ENCODE peak calls at places on chromosomes 1 and 21, in ten cellular contexts. One of them, this sample, is unnamed.

GRCh38 chr1:39666772-39667171 is 5.1 kb downstream of the NT5C1A start:
- DNase-seq in CD8-positive, alpha-beta T cell: no peak
- DNase-seq in A549: no peak
- DNase-seq in lower lobe of right lung: no peak
- DNase-seq in hepatocyte: no peak
- DNase-seq in AG04450: no peak
- DNase-seq in WTC11: no peak
- DNase-seq in GM12865: peak; percentile 92
- DNase-seq in HCT116: no peak
- DNase-seq in mammary epithelial cell: no peak
- DNase-seq in this sample: no peak

GRCh38 chr1:25869909-25870606 is 5.5 kb downstream of the PAQR7 start:
- DNase-seq in CD8-positive, alpha-beta T cell: no peak
- DNase-seq in A549: no peak
- DNase-seq in lower lobe of right lung: no peak
- DNase-seq in hepatocyte: no peak
- DNase-seq in AG04450: no peak
- DNase-seq in WTC11: peak; percentile 29
- DNase-seq in GM12865: no peak
- DNase-seq in HCT116: no peak
- DNase-seq in mammary epithelial cell: no peak
- DNase-seq in this sample: no peak

GRCh38 chr1:151475175-151475574 is 15.9 kb upstream of the POGZ start:
- DNase-seq in CD8-positive, alpha-beta T cell: no peak
- DNase-seq in A549: no peak
- DNase-seq in lower lobe of right lung: no peak
- DNase-seq in hepatocyte: no peak
- DNase-seq in AG04450: no peak
- DNase-seq in WTC11: no peak
- DNase-seq in GM12865: peak; percentile 94
- DNase-seq in HCT116: no peak
- DNase-seq in mammary epithelial cell: peak; percentile 46
- DNase-seq in this sample: no peak

GRCh38 chr1:149936992-149937705 is 470 bp upstream of the MTMR11 start:
- DNase-seq in CD8-positive, alpha-beta T cell: no peak
- DNase-seq in A549: peak; percentile 87
- DNase-seq in lower lobe of right lung: no peak
- DNase-seq in hepatocyte: peak; percentile 80
- DNase-seq in AG04450: no peak
- DNase-seq in WTC11: no peak
- DNase-seq in GM12865: peak; percentile 16
- DNase-seq in HCT116: peak; percentile 91
- DNase-seq in mammary epithelial cell: peak; percentile 95
- DNase-seq in this sample: no peak

GRCh38 chr1:20618550-20618949 is 14.7 kb upstream of the PINK1 start:
- DNase-seq in CD8-positive, alpha-beta T cell: no peak
- DNase-seq in A549: no peak
- DNase-seq in lower lobe of right lung: no peak
- DNase-seq in hepatocyte: peak; percentile 27
- DNase-seq in AG04450: no peak
- DNase-seq in WTC11: no peak
- DNase-seq in GM12865: no peak
- DNase-seq in HCT116: no peak
- DNase-seq in mammary epithelial cell: no peak
- DNase-seq in this sample: no peak

GRCh38 chr1:153532769-153533599 is 2.8 kb downstream of the S100A6 start:
- DNase-seq in CD8-positive, alpha-beta T cell: peak; percentile 55
- DNase-seq in A549: peak; percentile 91
- DNase-seq in lower lobe of right lung: peak; percentile 92
- DNase-seq in hepatocyte: peak; percentile 94
- DNase-seq in AG04450: peak; percentile 52
- DNase-seq in WTC11: peak; percentile 94
- DNase-seq in GM12865: peak; percentile 56
- DNase-seq in HCT116: peak; percentile 81
- DNase-seq in mammary epithelial cell: peak; percentile 76
- DNase-seq in this sample: peak; percentile 65

GRCh38 chr1:22137006-22137720 is 5.7 kb downstream of the WNT4 start:
- DNase-seq in CD8-positive, alpha-beta T cell: no peak
- DNase-seq in A549: no peak
- DNase-seq in lower lobe of right lung: no peak
- DNase-seq in hepatocyte: peak; percentile 49
- DNase-seq in AG04450: no peak
- DNase-seq in WTC11: peak; percentile 37
- DNase-seq in GM12865: no peak
- DNase-seq in HCT116: no peak
- DNase-seq in mammary epithelial cell: peak; percentile 91
- DNase-seq in this sample: no peak

GRCh38 chr1:163820190-163820589 is 498.4 kb downstream of the NUF2 start:
- DNase-seq in CD8-positive, alpha-beta T cell: no peak
- DNase-seq in A549: no peak
- DNase-seq in lower lobe of right lung: no peak
- DNase-seq in hepatocyte: no peak
- DNase-seq in AG04450: no peak
- DNase-seq in WTC11: no peak
- DNase-seq in GM12865: no peak
- DNase-seq in HCT116: no peak
- DNase-seq in mammary epithelial cell: no peak
- DNase-seq in this sample: no peak

GRCh38 chr1:231278100-231278790 is 37.2 kb downstream of the GNPAT start:
- DNase-seq in CD8-positive, alpha-beta T cell: no peak
- DNase-seq in A549: no peak
- DNase-seq in lower lobe of right lung: no peak
- DNase-seq in hepatocyte: no peak
- DNase-seq in AG04450: no peak
- DNase-seq in WTC11: no peak
- DNase-seq in GM12865: no peak
- DNase-seq in HCT116: no peak
- DNase-seq in mammary epithelial cell: no peak
- DNase-seq in this sample: no peak

GRCh38 chr1:231272173-231272572 is 31.2 kb downstream of the GNPAT start:
- DNase-seq in CD8-positive, alpha-beta T cell: no peak
- DNase-seq in A549: no peak
- DNase-seq in lower lobe of right lung: no peak
- DNase-seq in hepatocyte: no peak
- DNase-seq in AG04450: no peak
- DNase-seq in WTC11: no peak
- DNase-seq in GM12865: no peak
- DNase-seq in HCT116: no peak
- DNase-seq in mammary epithelial cell: no peak
- DNase-seq in this sample: no peak

GRCh38 chr1:231274119-231274825 is 33.3 kb downstream of the GNPAT start:
- DNase-seq in CD8-positive, alpha-beta T cell: no peak
- DNase-seq in A549: no peak
- DNase-seq in lower lobe of right lung: no peak
- DNase-seq in hepatocyte: no peak
- DNase-seq in AG04450: no peak
- DNase-seq in WTC11: no peak
- DNase-seq in GM12865: no peak
- DNase-seq in HCT116: no peak
- DNase-seq in mammary epithelial cell: no peak
- DNase-seq in this sample: no peak

GRCh38 chr1:231272880-231273279 is 31.9 kb downstream of the GNPAT start:
- DNase-seq in CD8-positive, alpha-beta T cell: no peak
- DNase-seq in A549: no peak
- DNase-seq in lower lobe of right lung: peak; percentile 66
- DNase-seq in hepatocyte: peak; percentile 9
- DNase-seq in AG04450: no peak
- DNase-seq in WTC11: no peak
- DNase-seq in GM12865: no peak
- DNase-seq in HCT116: no peak
- DNase-seq in mammary epithelial cell: no peak
- DNase-seq in this sample: no peak
- TF ChIP-seq CTCF in CD8-positive, alpha-beta T cell: no peak
- TF ChIP-seq CTCF in A549: no peak
- TF ChIP-seq CTCF in lower lobe of right lung: no peak
- TF ChIP-seq CTCF in hepatocyte: no peak
- TF ChIP-seq CTCF in AG04450: no peak
- TF ChIP-seq CTCF in WTC11: no peak
- TF ChIP-seq CTCF in GM12865: no peak
- TF ChIP-seq CTCF in HCT116: no peak
- TF ChIP-seq CTCF in mammary epithelial cell: no peak
- TF ChIP-seq CTCF in this sample: no peak

DNA sequence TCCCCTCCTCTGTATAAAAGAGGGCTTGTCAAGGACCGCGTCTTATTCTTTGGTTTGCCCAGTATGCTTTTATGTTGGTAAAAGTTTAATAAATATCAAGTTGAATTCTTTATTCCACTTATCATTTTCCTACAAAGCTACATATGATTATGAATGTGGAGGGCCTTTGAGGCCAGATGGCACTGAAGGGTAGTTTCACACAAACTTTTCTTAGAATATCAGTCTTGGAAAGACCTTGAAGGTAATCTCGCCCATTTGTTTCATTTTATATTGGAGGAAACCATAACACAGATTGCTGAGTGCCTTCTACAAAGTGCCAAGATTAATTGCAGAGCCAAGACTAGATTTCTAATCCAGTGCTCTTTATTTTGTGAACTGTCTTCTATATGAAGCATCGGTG is 5.8 kb upstream of the FUBP1 start:
- DNase-seq in CD8-positive, alpha-beta T cell: no peak
- DNase-seq in A549: no peak
- DNase-seq in lower lobe of right lung: no peak
- DNase-seq in hepatocyte: no peak
- DNase-seq in AG04450: no peak
- DNase-seq in WTC11: no peak
- DNase-seq in GM12865: no peak
- DNase-seq in HCT116: no peak
- DNase-seq in mammary epithelial cell: no peak
- DNase-seq in this sample: no peak
- TF ChIP-seq CTCF in CD8-positive, alpha-beta T cell: no peak
- TF ChIP-seq CTCF in A549: no peak
- TF ChIP-seq CTCF in lower lobe of right lung: no peak
- TF ChIP-seq CTCF in hepatocyte: no peak
- TF ChIP-seq CTCF in AG04450: no peak
- TF ChIP-seq CTCF in WTC11: no peak
- TF ChIP-seq CTCF in GM12865: no peak
- TF ChIP-seq CTCF in HCT116: no peak
- TF ChIP-seq CTCF in mammary epithelial cell: no peak
- TF ChIP-seq CTCF in this sample: no peak

GRCh38 chr21:17900990-17901385 is 81.8 kb upstream of the C21orf91 start:
- DNase-seq in CD8-positive, alpha-beta T cell: no peak
- DNase-seq in A549: no peak
- DNase-seq in lower lobe of right lung: no peak
- DNase-seq in hepatocyte: no peak
- DNase-seq in AG04450: no peak
- DNase-seq in WTC11: no peak
- DNase-seq in GM12865: no peak
- DNase-seq in HCT116: no peak
- DNase-seq in mammary epithelial cell: no peak
- DNase-seq in this sample: no peak

GRCh38 chr21:17901458-17902092 is 82.4 kb upstream of the C21orf91 start:
- DNase-seq in CD8-positive, alpha-beta T cell: no peak
- DNase-seq in A549: no peak
- DNase-seq in lower lobe of right lung: no peak
- DNase-seq in hepatocyte: no peak
- DNase-seq in AG04450: no peak
- DNase-seq in WTC11: no peak
- DNase-seq in GM12865: peak; percentile 22
- DNase-seq in HCT116: no peak
- DNase-seq in mammary epithelial cell: peak; percentile 40
- DNase-seq in this sample: no peak

GRCh38 chr21:17903929-17904639 is 84.9 kb upstream of the C21orf91 start:
- DNase-seq in CD8-positive, alpha-beta T cell: no peak
- DNase-seq in A549: no peak
- DNase-seq in lower lobe of right lung: no peak
- DNase-seq in hepatocyte: no peak
- DNase-seq in AG04450: no peak
- DNase-seq in WTC11: no peak
- DNase-seq in GM12865: no peak
- DNase-seq in HCT116: no peak
- DNase-seq in mammary epithelial cell: no peak
- DNase-seq in this sample: no peak

GRCh38 chr21:17903029-17903806 is 84.1 kb upstream of the C21orf91 start:
- DNase-seq in CD8-positive, alpha-beta T cell: no peak
- DNase-seq in A549: no peak
- DNase-seq in lower lobe of right lung: no peak
- DNase-seq in hepatocyte: peak; percentile 56
- DNase-seq in AG04450: peak; percentile 20
- DNase-seq in WTC11: no peak
- DNase-seq in GM12865: peak; percentile 35
- DNase-seq in HCT116: no peak
- DNase-seq in mammary epithelial cell: no peak
- DNase-seq in this sample: no peak

DNA sequence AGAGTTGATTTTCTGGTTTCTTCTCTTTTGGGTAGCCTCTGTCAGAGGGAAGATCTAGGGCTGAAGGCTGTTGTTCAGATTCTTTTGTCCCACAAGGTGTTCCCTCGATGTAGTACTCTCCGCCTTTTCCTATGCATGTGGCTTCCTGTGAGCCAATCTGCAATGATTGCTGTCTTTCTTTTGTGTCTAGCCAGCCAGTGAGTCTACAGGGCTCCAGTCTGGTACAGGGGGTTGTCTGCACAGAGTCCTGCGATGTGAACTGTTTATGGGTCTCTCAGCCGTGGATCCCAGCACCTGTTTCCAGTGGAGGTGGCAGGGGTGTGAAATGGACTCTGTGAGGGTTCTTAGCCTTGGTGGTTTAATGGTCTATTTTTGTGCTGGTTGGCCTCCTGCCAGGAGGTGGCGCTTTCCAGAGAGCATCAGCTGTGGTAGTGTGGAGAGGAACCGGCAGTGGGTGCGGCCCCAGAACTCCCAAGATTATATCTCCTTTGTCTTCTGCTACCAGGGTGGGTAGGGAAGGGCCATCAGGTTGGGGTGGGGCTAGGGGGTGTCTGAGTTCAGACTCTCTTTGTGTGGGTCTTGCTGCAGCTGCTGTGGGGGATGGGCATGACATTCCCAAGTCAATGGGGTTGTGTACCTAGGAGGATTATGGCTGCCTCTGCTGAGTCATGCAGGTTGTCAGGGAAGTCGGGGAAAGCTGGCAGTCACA is 81.3 kb upstream of the C21orf91 start:
- DNase-seq in CD8-positive, alpha-beta T cell: no peak
- DNase-seq in A549: no peak
- DNase-seq in lower lobe of right lung: no peak
- DNase-seq in hepatocyte: no peak
- DNase-seq in AG04450: no peak
- DNase-seq in WTC11: peak; percentile 44
- DNase-seq in GM12865: no peak
- DNase-seq in HCT116: no peak
- DNase-seq in mammary epithelial cell: no peak
- DNase-seq in this sample: no peak
- TF ChIP-seq CTCF in CD8-positive, alpha-beta T cell: no peak
- TF ChIP-seq CTCF in A549: no peak
- TF ChIP-seq CTCF in lower lobe of right lung: no peak
- TF ChIP-seq CTCF in hepatocyte: no peak
- TF ChIP-seq CTCF in AG04450: no peak
- TF ChIP-seq CTCF in WTC11: peak; percentile 23
- TF ChIP-seq CTCF in GM12865: no peak
- TF ChIP-seq CTCF in HCT116: no peak
- TF ChIP-seq CTCF in mammary epithelial cell: no peak
- TF ChIP-seq CTCF in this sample: no peak

GRCh38 chr1:36475910-36476604 is 6.7 kb downstream of the CSF3R start:
- DNase-seq in CD8-positive, alpha-beta T cell: no peak
- DNase-seq in A549: no peak
- DNase-seq in lower lobe of right lung: no peak
- DNase-seq in hepatocyte: no peak
- DNase-seq in AG04450: no peak
- DNase-seq in WTC11: no peak
- DNase-seq in GM12865: no peak
- DNase-seq in HCT116: no peak
- DNase-seq in mammary epithelial cell: no peak
- DNase-seq in this sample: no peak

GRCh38 chr1:36472656-36473055 is 8.5 kb upstream of the MRPS15 start:
- DNase-seq in CD8-positive, alpha-beta T cell: no peak
- DNase-seq in A549: no peak
- DNase-seq in lower lobe of right lung: no peak
- DNase-seq in hepatocyte: no peak
- DNase-seq in AG04450: no peak
- DNase-seq in WTC11: no peak
- DNase-seq in GM12865: no peak
- DNase-seq in HCT116: no peak
- DNase-seq in mammary epithelial cell: no peak
- DNase-seq in this sample: no peak

GRCh38 chr1:36471830-36472641 is 7.9 kb upstream of the MRPS15 start:
- DNase-seq in CD8-positive, alpha-beta T cell: no peak
- DNase-seq in A549: no peak
- DNase-seq in lower lobe of right lung: no peak
- DNase-seq in hepatocyte: no peak
- DNase-seq in AG04450: no peak
- DNase-seq in WTC11: no peak
- DNase-seq in GM12865: no peak
- DNase-seq in HCT116: no peak
- DNase-seq in mammary epithelial cell: no peak
- DNase-seq in this sample: no peak

GRCh38 chr1:36476945-36477344 is 5.8 kb downstream of the CSF3R start:
- DNase-seq in CD8-positive, alpha-beta T cell: no peak
- DNase-seq in A549: no peak
- DNase-seq in lower lobe of right lung: no peak
- DNase-seq in hepatocyte: no peak
- DNase-seq in AG04450: no peak
- DNase-seq in WTC11: no peak
- DNase-seq in GM12865: no peak
- DNase-seq in HCT116: no peak
- DNase-seq in mammary epithelial cell: no peak
- DNase-seq in this sample: no peak

DNA sequence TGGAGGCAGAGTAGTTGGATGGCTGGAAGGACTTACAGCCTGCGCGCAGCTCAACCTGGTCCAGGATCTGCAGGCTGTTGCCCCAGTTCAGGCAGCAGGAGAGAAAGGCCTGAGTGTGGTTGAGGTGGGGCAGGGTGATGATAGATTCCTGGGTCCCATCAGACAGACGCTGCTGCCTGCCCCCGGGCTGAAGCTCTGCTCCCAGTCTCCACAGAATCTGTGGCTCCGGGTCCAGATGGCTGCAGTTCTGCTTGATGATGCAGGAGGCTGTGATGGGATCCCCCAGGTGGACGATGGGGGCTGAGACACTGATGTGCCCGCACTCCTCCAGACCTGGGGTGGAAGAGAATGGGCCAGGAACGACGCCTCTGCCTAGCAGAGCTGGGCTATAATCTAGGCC is 7.4 kb downstream of the CSF3R start:
- DNase-seq in CD8-positive, alpha-beta T cell: no peak
- DNase-seq in A549: no peak
- DNase-seq in lower lobe of right lung: no peak
- DNase-seq in hepatocyte: no peak
- DNase-seq in AG04450: no peak
- DNase-seq in WTC11: no peak
- DNase-seq in GM12865: no peak
- DNase-seq in HCT116: no peak
- DNase-seq in mammary epithelial cell: no peak
- DNase-seq in this sample: no peak
- TF ChIP-seq CTCF in CD8-positive, alpha-beta T cell: no peak
- TF ChIP-seq CTCF in A549: no peak
- TF ChIP-seq CTCF in lower lobe of right lung: no peak
- TF ChIP-seq CTCF in hepatocyte: no peak
- TF ChIP-seq CTCF in AG04450: no peak
- TF ChIP-seq CTCF in WTC11: no peak
- TF ChIP-seq CTCF in GM12865: no peak
- TF ChIP-seq CTCF in HCT116: no peak
- TF ChIP-seq CTCF in mammary epithelial cell: no peak
- TF ChIP-seq CTCF in this sample: no peak